ENCODE peak calls at places on chromosomes 2 and 18, in five cellular contexts. T, O, D, Q and I are unnamed samples.

GRCh38 chr2:134029478-134029877 is 224.4 kb upstream of the MGAT5 start:
- DNase-seq in T (no peak), O (no peak), D (no peak), Q (no peak), I (no peak)

GRCh38 chr2:208437755-208438154 is 31.2 kb downstream of the PTH2R start:
- DNase-seq in T (no peak), O (no peak), D (no peak), Q (no peak), I (no peak)

GRCh38 chr2:56191617-56192016 is 7.8 kb downstream of the CCDC85A start:
- DNase-seq in T (peak; percentile 18), O (peak; percentile 71), D (no peak), Q (peak; percentile 46), I (peak; percentile 73)

GRCh38 chr2:30487603-30488002 is 40.6 kb downstream of the LCLAT1 start:
- DNase-seq in T (no peak), O (no peak), D (no peak), Q (no peak), I (no peak)

GRCh38 chr2:120937736-120938131 is 202.1 kb downstream of the GLI2 start:
- DNase-seq in T (no peak), O (no peak), D (no peak), Q (no peak), I (peak; percentile 78)

GRCh38 chr2:25825238-25825637 is 53.0 kb downstream of the ASXL2 start:
- DNase-seq in T (no peak), O (no peak), D (no peak), Q (peak; percentile 19), I (no peak)

GRCh38 chr2:236711440-236711839 is 141.8 kb downstream of the ACKR3 start:
- DNase-seq in T (peak; percentile 57), O (no peak), D (no peak), Q (peak; percentile 86), I (peak; percentile 24)

GRCh38 chr2:236164201-236164982 is 3.8 kb downstream of the GBX2 start:
- DNase-seq in T (no peak), O (no peak), D (no peak), Q (no peak), I (peak; percentile 59)

GRCh38 chr2:157866666-157867642 is 9.2 kb downstream of the ACVR1 start:
- DNase-seq in T (no peak), O (no peak), D (no peak), Q (no peak), I (no peak)

GRCh38 chr18:54777989-54778388 is 50.3 kb upstream of the RAB27B start:
- DNase-seq in T (no peak), O (no peak), D (no peak), Q (no peak), I (no peak)

GRCh38 chr18:51070545-51070944 is 40.5 kb downstream of the SMAD4 start:
- DNase-seq in T (no peak), O (no peak), D (no peak), Q (peak; percentile 66), I (peak; percentile 83)

GRCh38 chr18:79490593-79491551 is 95.1 kb downstream of the NFATC1 start:
- DNase-seq in T (no peak), O (no peak), D (no peak), Q (no peak), I (no peak)

GRCh38 chr2:98759827-98760625 is 29.1 kb upstream of the MGAT4A start:
- DNase-seq in T (no peak), O (no peak), D (no peak), Q (no peak), I (no peak)

GRCh38 chr18:58896268-58896667 is 31.6 kb downstream of the ZNF532 start:
- DNase-seq in T (no peak), O (no peak), D (peak; percentile 24), Q (no peak), I (no peak)

GRCh38 chr2:107358921-107359320 is 467.8 kb upstream of the RGPD4 start:
- DNase-seq in T (no peak), O (no peak), D (no peak), Q (no peak), I (no peak)

GRCh38 chr2:205696541-205697441 is 14.5 kb downstream of the NRP2 start:
- DNase-seq in T (no peak), O (peak; percentile 52), D (no peak), Q (no peak), I (no peak)

GRCh38 chr2:6856548-6856920 is 9.2 kb downstream of the CMPK2 start:
- DNase-seq in T (no peak), O (no peak), D (no peak), Q (no peak), I (no peak)

GRCh38 chr2:6846540-6846939 is 19.2 kb downstream of the CMPK2 start:
- DNase-seq in T (no peak), O (no peak), D (no peak), Q (no peak), I (no peak)

GRCh38 chr2:6855860-6856547 is 9.7 kb downstream of the CMPK2 start:
- DNase-seq in T (no peak), O (no peak), D (no peak), Q (no peak), I (peak; percentile 36)

GRCh38 chr2:6846967-6847695 is 18.6 kb downstream of the CMPK2 start:
- DNase-seq in T (no peak), O (peak; percentile 32), D (no peak), Q (no peak), I (no peak)

DNA sequence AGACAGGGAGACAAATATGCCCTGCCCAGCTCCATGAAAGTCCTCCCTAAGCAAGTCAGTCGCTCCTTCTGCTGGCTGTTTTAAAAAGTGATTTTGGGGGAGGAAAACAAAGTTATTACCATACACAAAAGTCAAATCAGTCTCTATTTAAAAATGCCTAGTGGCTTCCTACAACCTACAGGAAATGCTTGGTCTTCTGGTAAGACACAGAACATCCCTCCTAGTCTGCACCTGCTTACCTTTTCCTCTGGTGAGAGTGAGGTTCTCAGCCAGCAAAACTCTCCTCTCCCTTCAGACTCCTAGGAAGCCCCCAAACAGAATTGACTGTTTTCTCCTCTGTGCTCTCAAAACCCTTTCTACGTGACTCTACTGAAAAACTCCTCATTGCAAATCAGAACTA is 13.5 kb downstream of the CMPK2 start:
- DNase-seq in T (no peak), O (no peak), D (no peak), Q (no peak), I (no peak)
- H3K9me3 ChIP-seq in T (no peaks in the 10 kb centered on the region), O (no peaks in the 10 kb centered on the region), D (peaks cover 15% of the 10 kb centered on the region), Q (peaks cover 3% of the 10 kb centered on the region), I (peaks cover 5% of the 10 kb centered on the region)

DNA sequence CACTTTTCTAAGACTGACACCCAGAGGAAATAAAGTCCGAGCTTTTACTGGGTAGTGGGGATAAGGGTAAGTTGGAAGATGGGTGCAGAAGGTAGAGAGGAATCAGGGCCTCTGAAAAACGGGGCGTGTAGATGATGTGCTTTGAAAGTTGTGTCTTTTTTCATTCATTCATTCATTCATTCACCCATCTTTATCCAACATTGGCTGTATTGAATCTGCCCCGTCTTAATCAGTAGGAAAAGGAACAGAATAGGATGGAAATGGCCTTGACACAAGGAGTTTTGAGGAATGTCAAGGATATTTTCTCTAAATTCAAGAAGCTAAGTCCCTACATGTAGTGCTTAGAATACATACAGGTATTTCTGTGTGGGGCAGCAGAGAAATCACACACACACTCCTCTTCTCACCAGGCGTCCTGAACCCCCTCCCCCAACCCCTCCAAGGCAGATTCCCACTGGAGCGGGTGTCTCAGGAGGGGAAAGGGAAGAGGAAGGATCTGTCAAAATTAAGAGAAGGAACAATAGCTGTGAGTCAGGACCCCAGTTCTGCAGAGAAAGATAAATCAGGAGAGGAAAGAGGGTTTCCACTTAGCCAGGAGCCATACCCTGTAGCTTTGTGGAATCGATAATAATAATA is 13.9 kb downstream of the DYSF start:
- DNase-seq in T (no peak), O (no peak), D (no peak), Q (no peak), I (no peak)
- H3K4me1 ChIP-seq in T (peaks cover 19% of the 10 kb centered on the region), O (no peaks in the 10 kb centered on the region), D (peaks cover 5% of the 10 kb centered on the region), Q (peaks cover 16% of the 10 kb centered on the region), I (peaks cover 4% of the 10 kb centered on the region)

DNA sequence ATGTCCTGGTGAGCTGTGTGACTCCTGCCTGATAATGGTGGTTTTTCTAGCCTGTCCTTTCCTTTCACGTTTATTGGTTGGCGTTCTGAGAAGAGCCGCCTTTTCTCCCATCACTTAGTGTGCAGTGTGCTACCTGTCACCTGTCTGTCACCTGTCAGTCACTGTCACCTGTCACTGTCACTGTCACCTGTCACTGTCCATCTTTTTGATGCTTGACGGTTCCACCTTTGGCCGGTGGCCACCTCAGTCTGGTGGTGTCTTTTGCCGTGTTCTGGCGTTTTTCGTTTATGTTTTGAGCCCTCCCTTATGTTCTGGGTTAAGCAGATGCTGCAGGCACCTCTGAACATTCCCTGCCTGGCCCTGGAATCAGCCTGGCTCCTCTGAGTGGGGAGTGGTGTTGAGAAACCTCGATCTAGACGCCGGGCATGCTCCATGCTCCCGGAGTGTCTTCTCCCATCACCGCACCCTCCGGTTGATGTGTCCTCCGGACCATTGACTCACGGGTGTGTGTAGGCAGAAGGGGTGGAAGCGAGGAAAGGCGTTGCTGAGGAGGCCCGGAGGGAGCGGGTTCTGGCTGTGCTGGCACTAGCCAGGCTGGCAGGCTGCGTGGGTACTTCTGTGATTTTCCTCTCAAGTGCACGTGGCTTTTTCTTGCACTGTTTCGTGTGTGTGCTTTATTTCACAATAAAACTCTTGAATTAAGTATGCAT is 20.7 kb downstream of the DTYMK start:
- DNase-seq in T (no peak), O (no peak), D (no peak), Q (no peak), I (no peak)
- H3K4me3 ChIP-seq in T (no peak overlapping the region), O (no peak overlapping the region), D (no peak overlapping the region), Q (no peak overlapping the region), I (no peak overlapping the region)

GRCh38 chr2:2787301-2787907 is 456.3 kb upstream of the MYT1L start:
- DNase-seq in T (no peak), O (no peak), D (no peak), Q (no peak), I (no peak)

GRCh38 chr2:2779727-2780126 is 448.7 kb upstream of the MYT1L start:
- DNase-seq in T (no peak), O (no peak), D (no peak), Q (no peak), I (no peak)

GRCh38 chr2:2777876-2778275 is 446.8 kb upstream of the MYT1L start:
- DNase-seq in T (no peak), O (no peak), D (no peak), Q (no peak), I (no peak)

GRCh38 chr2:2777213-2777612 is 446.1 kb upstream of the MYT1L start:
- DNase-seq in T (no peak), O (no peak), D (no peak), Q (no peak), I (no peak)

DNA sequence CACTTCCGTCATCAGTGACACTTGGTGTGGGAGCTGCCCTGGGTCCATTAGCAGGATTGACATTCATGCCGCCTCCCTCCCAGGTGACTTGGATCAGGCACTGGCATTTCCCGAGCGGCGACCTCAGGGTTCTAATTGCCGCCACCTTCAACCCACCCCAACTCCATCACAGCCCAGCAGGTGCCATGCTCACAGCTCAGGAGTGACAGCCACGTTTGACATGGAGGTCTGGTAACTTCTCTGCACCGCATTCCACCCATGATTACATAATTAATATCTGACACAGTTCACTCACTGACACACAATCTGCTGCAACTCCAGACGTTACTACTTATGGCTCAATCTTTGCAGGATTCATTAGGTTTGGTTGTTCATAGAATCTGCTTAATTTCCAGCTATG is 450.9 kb upstream of the MYT1L start:
- DNase-seq in T (no peak), O (no peak), D (no peak), Q (no peak), I (no peak)
- H3K9me3 ChIP-seq in T (no peaks in the 10 kb centered on the region), O (peaks cover 10% of the 10 kb centered on the region), D (no peaks in the 10 kb centered on the region), Q (peaks cover 18% of the 10 kb centered on the region), I (no peaks in the 10 kb centered on the region)

GRCh38 chr18:44789704-44790103 is 109.0 kb downstream of the SETBP1 start:
- DNase-seq in T (peak; percentile 31), O (peak; percentile 12), D (no peak), Q (peak; percentile 57), I (peak; percentile 79)
- H3K4me1 ChIP-seq in T (peaks cover 16% of the 10 kb centered on the region), O (no peaks in the 10 kb centered on the region), D (peaks cover 42% of the 10 kb centered on the region), Q (peaks cover 15% of the 10 kb centered on the region), I (peaks cover 46% of the 10 kb centered on the region)

GRCh38 chr2:74959106-74959751 is 786 bp downstream of the POLE4 start:
- DNase-seq in T (no peak), O (no peak), D (no peak), Q (no peak), I (no peak)
- H3K4me3 ChIP-seq in T (peak overlapping the region; percentile 91), O (peak overlapping the region; percentile 56), D (peak overlapping the region; percentile 53), Q (peak overlapping the region; percentile 67), I (peak overlapping the region; percentile 84)